ENCODE peak calls at places on chromosome 9, in nine cellular contexts. One of them, this sample, is unnamed.

GRCh38 chr9:131999692-132000551 is 79.7 kb downstream of the MED27 start:
- DNase-seq in nephron progenitor cell: no peak
- DNase-seq in activated gamma-delta T cell treated with anti-CD3 and anti-CD28 coated beads, Interleukin-2, amount 50 U/mL, for 16 hours: no peak
- DNase-seq in iris pigment epithelial cell: peak; percentile 94
- DNase-seq in stimulated activated CD4-positive, alpha-beta T cell treated with anti-CD3 and anti-CD28 coated beads, Interleukin-12 subunit alpha, Interleukin-12 subunit beta, amount 100 ng/mL, for 4 hours: no peak
- DNase-seq in GM06990: no peak
- DNase-seq in GM12865: no peak
- DNase-seq in GM20000: no peak
- DNase-seq in skeletal muscle cell: peak; percentile 50
- DNase-seq in this sample: no peak

GRCh38 chr9:71384343-71384742 is 262.9 kb upstream of the TRPM3 start:
- DNase-seq in GM12865: no peak
- DNase-seq in skeletal muscle cell: no peak
- DNase-seq in nephron progenitor cell: no peak
- DNase-seq in GM06990: no peak
- DNase-seq in GM20000: no peak
- DNase-seq in activated gamma-delta T cell treated with anti-CD3 and anti-CD28 coated beads, Interleukin-2, amount 50 U/mL, for 16 hours: no peak
- DNase-seq in stimulated activated CD4-positive, alpha-beta T cell treated with anti-CD3 and anti-CD28 coated beads, Interleukin-12 subunit alpha, Interleukin-12 subunit beta, amount 100 ng/mL, for 4 hours: no peak
- DNase-seq in iris pigment epithelial cell: no peak
- DNase-seq in this sample: no peak

GRCh38 chr9:132486706-132487350 is 76.8 kb downstream of the CFAP77 start:
- DNase-seq in activated gamma-delta T cell treated with anti-CD3 and anti-CD28 coated beads, Interleukin-2, amount 50 U/mL, for 16 hours: peak; percentile 38
- DNase-seq in GM20000: no peak
- DNase-seq in stimulated activated CD4-positive, alpha-beta T cell treated with anti-CD3 and anti-CD28 coated beads, Interleukin-12 subunit alpha, Interleukin-12 subunit beta, amount 100 ng/mL, for 4 hours: peak; percentile 13
- DNase-seq in nephron progenitor cell: peak; percentile 71
- DNase-seq in iris pigment epithelial cell: no peak
- DNase-seq in GM06990: no peak
- DNase-seq in GM12865: peak; percentile 32
- DNase-seq in skeletal muscle cell: no peak
- DNase-seq in this sample: no peak

GRCh38 chr9:94773655-94774054 is 47.2 kb downstream of the AOPEP start:
- DNase-seq in GM20000: no peak
- DNase-seq in nephron progenitor cell: no peak
- DNase-seq in iris pigment epithelial cell: no peak
- DNase-seq in GM12865: no peak
- DNase-seq in skeletal muscle cell: no peak
- DNase-seq in stimulated activated CD4-positive, alpha-beta T cell treated with anti-CD3 and anti-CD28 coated beads, Interleukin-12 subunit alpha, Interleukin-12 subunit beta, amount 100 ng/mL, for 4 hours: no peak
- DNase-seq in activated gamma-delta T cell treated with anti-CD3 and anti-CD28 coated beads, Interleukin-2, amount 50 U/mL, for 16 hours: no peak
- DNase-seq in GM06990: no peak
- DNase-seq in this sample: no peak

GRCh38 chr9:88462191-88462590 is 72.8 kb upstream of the NXNL2 start:
- DNase-seq in GM12865: no peak
- DNase-seq in nephron progenitor cell: no peak
- DNase-seq in GM20000: no peak
- DNase-seq in iris pigment epithelial cell: peak; percentile 74
- DNase-seq in activated gamma-delta T cell treated with anti-CD3 and anti-CD28 coated beads, Interleukin-2, amount 50 U/mL, for 16 hours: no peak
- DNase-seq in skeletal muscle cell: no peak
- DNase-seq in GM06990: no peak
- DNase-seq in stimulated activated CD4-positive, alpha-beta T cell treated with anti-CD3 and anti-CD28 coated beads, Interleukin-12 subunit alpha, Interleukin-12 subunit beta, amount 100 ng/mL, for 4 hours: no peak
- DNase-seq in this sample: no peak

GRCh38 chr9:132027752-132028666 is 51.7 kb downstream of the MED27 start:
- DNase-seq in activated gamma-delta T cell treated with anti-CD3 and anti-CD28 coated beads, Interleukin-2, amount 50 U/mL, for 16 hours: no peak
- DNase-seq in iris pigment epithelial cell: peak; percentile 44
- DNase-seq in nephron progenitor cell: no peak
- DNase-seq in skeletal muscle cell: no peak
- DNase-seq in GM12865: no peak
- DNase-seq in GM06990: no peak
- DNase-seq in stimulated activated CD4-positive, alpha-beta T cell treated with anti-CD3 and anti-CD28 coated beads, Interleukin-12 subunit alpha, Interleukin-12 subunit beta, amount 100 ng/mL, for 4 hours: no peak
- DNase-seq in GM20000: no peak
- DNase-seq in this sample: no peak

GRCh38 chr9:136840877-136841645 is 1.2 kb upstream of the AJM1 start:
- DNase-seq in stimulated activated CD4-positive, alpha-beta T cell treated with anti-CD3 and anti-CD28 coated beads, Interleukin-12 subunit alpha, Interleukin-12 subunit beta, amount 100 ng/mL, for 4 hours: no peak
- DNase-seq in iris pigment epithelial cell: peak; percentile 27
- DNase-seq in GM20000: no peak
- DNase-seq in GM12865: no peak
- DNase-seq in GM06990: no peak
- DNase-seq in nephron progenitor cell: peak; percentile 55
- DNase-seq in skeletal muscle cell: no peak
- DNase-seq in activated gamma-delta T cell treated with anti-CD3 and anti-CD28 coated beads, Interleukin-2, amount 50 U/mL, for 16 hours: no peak
- DNase-seq in this sample: peak; percentile 88

GRCh38 chr9:21605489-21605931 is 123.4 kb upstream of the IFNE start:
- DNase-seq in stimulated activated CD4-positive, alpha-beta T cell treated with anti-CD3 and anti-CD28 coated beads, Interleukin-12 subunit alpha, Interleukin-12 subunit beta, amount 100 ng/mL, for 4 hours: no peak
- DNase-seq in skeletal muscle cell: peak; percentile 74
- DNase-seq in nephron progenitor cell: no peak
- DNase-seq in GM06990: no peak
- DNase-seq in GM20000: no peak
- DNase-seq in iris pigment epithelial cell: peak; percentile 94
- DNase-seq in GM12865: no peak
- DNase-seq in activated gamma-delta T cell treated with anti-CD3 and anti-CD28 coated beads, Interleukin-2, amount 50 U/mL, for 16 hours: no peak
- DNase-seq in this sample: no peak

GRCh38 chr9:128203024-128203841 is at the start of gene DNM1:
- DNase-seq in nephron progenitor cell: peak; percentile 79
- DNase-seq in skeletal muscle cell: no peak
- DNase-seq in activated gamma-delta T cell treated with anti-CD3 and anti-CD28 coated beads, Interleukin-2, amount 50 U/mL, for 16 hours: peak; percentile 48
- DNase-seq in GM06990: peak; percentile 76
- DNase-seq in stimulated activated CD4-positive, alpha-beta T cell treated with anti-CD3 and anti-CD28 coated beads, Interleukin-12 subunit alpha, Interleukin-12 subunit beta, amount 100 ng/mL, for 4 hours: peak; percentile 63
- DNase-seq in iris pigment epithelial cell: peak; percentile 45
- DNase-seq in GM20000: peak; percentile 99
- DNase-seq in GM12865: peak; percentile 66
- DNase-seq in this sample: no peak

GRCh38 chr9:115651456-115651855 is 502.1 kb upstream of the PAPPA start:
- DNase-seq in GM06990: no peak
- DNase-seq in activated gamma-delta T cell treated with anti-CD3 and anti-CD28 coated beads, Interleukin-2, amount 50 U/mL, for 16 hours: no peak
- DNase-seq in stimulated activated CD4-positive, alpha-beta T cell treated with anti-CD3 and anti-CD28 coated beads, Interleukin-12 subunit alpha, Interleukin-12 subunit beta, amount 100 ng/mL, for 4 hours: no peak
- DNase-seq in GM20000: no peak
- DNase-seq in nephron progenitor cell: no peak
- DNase-seq in GM12865: no peak
- DNase-seq in skeletal muscle cell: no peak
- DNase-seq in iris pigment epithelial cell: peak; percentile 57
- DNase-seq in this sample: no peak

GRCh38 chr9:95552814-95553546 is 36.2 kb upstream of the PTCH1 start:
- DNase-seq in skeletal muscle cell: no peak
- DNase-seq in nephron progenitor cell: peak; percentile 37
- DNase-seq in stimulated activated CD4-positive, alpha-beta T cell treated with anti-CD3 and anti-CD28 coated beads, Interleukin-12 subunit alpha, Interleukin-12 subunit beta, amount 100 ng/mL, for 4 hours: no peak
- DNase-seq in GM20000: no peak
- DNase-seq in GM12865: no peak
- DNase-seq in GM06990: no peak
- DNase-seq in iris pigment epithelial cell: no peak
- DNase-seq in activated gamma-delta T cell treated with anti-CD3 and anti-CD28 coated beads, Interleukin-2, amount 50 U/mL, for 16 hours: no peak
- DNase-seq in this sample: peak; percentile 12

GRCh38 chr9:131603199-131603598 is 57.9 kb downstream of the PRRT1B start:
- DNase-seq in iris pigment epithelial cell: no peak
- DNase-seq in GM06990: no peak
- DNase-seq in GM12865: no peak
- DNase-seq in stimulated activated CD4-positive, alpha-beta T cell treated with anti-CD3 and anti-CD28 coated beads, Interleukin-12 subunit alpha, Interleukin-12 subunit beta, amount 100 ng/mL, for 4 hours: no peak
- DNase-seq in GM20000: no peak
- DNase-seq in activated gamma-delta T cell treated with anti-CD3 and anti-CD28 coated beads, Interleukin-2, amount 50 U/mL, for 16 hours: no peak
- DNase-seq in skeletal muscle cell: no peak
- DNase-seq in nephron progenitor cell: no peak
- DNase-seq in this sample: no peak

GRCh38 chr9:94018628-94019027 is 63.5 kb upstream of the BARX1 start:
- DNase-seq in iris pigment epithelial cell: peak; percentile 90
- DNase-seq in GM20000: no peak
- DNase-seq in GM06990: no peak
- DNase-seq in GM12865: no peak
- DNase-seq in activated gamma-delta T cell treated with anti-CD3 and anti-CD28 coated beads, Interleukin-2, amount 50 U/mL, for 16 hours: no peak
- DNase-seq in skeletal muscle cell: peak; percentile 85
- DNase-seq in stimulated activated CD4-positive, alpha-beta T cell treated with anti-CD3 and anti-CD28 coated beads, Interleukin-12 subunit alpha, Interleukin-12 subunit beta, amount 100 ng/mL, for 4 hours: no peak
- DNase-seq in nephron progenitor cell: no peak
- DNase-seq in this sample: no peak

GRCh38 chr9:2602704-2603116 is 18.9 kb upstream of the VLDLR start:
- DNase-seq in nephron progenitor cell: no peak
- DNase-seq in GM06990: no peak
- DNase-seq in skeletal muscle cell: no peak
- DNase-seq in GM20000: no peak
- DNase-seq in GM12865: peak; percentile 55
- DNase-seq in activated gamma-delta T cell treated with anti-CD3 and anti-CD28 coated beads, Interleukin-2, amount 50 U/mL, for 16 hours: no peak
- DNase-seq in iris pigment epithelial cell: peak; percentile 74
- DNase-seq in stimulated activated CD4-positive, alpha-beta T cell treated with anti-CD3 and anti-CD28 coated beads, Interleukin-12 subunit alpha, Interleukin-12 subunit beta, amount 100 ng/mL, for 4 hours: no peak
- DNase-seq in this sample: peak; percentile 27

GRCh38 chr9:100595391-100596199 is 17.7 kb downstream of the CAVIN4 start:
- DNase-seq in GM12865: peak; percentile 42
- DNase-seq in stimulated activated CD4-positive, alpha-beta T cell treated with anti-CD3 and anti-CD28 coated beads, Interleukin-12 subunit alpha, Interleukin-12 subunit beta, amount 100 ng/mL, for 4 hours: no peak
- DNase-seq in activated gamma-delta T cell treated with anti-CD3 and anti-CD28 coated beads, Interleukin-2, amount 50 U/mL, for 16 hours: no peak
- DNase-seq in GM06990: peak; percentile 3
- DNase-seq in skeletal muscle cell: no peak
- DNase-seq in GM20000: peak; percentile 53
- DNase-seq in iris pigment epithelial cell: peak; percentile 57
- DNase-seq in nephron progenitor cell: peak; percentile 39
- DNase-seq in this sample: no peak

GRCh38 chr9:462611-463010 is 247.9 kb downstream of the DOCK8 start:
- DNase-seq in nephron progenitor cell: no peak
- DNase-seq in GM20000: no peak
- DNase-seq in GM06990: no peak
- DNase-seq in skeletal muscle cell: no peak
- DNase-seq in iris pigment epithelial cell: no peak
- DNase-seq in stimulated activated CD4-positive, alpha-beta T cell treated with anti-CD3 and anti-CD28 coated beads, Interleukin-12 subunit alpha, Interleukin-12 subunit beta, amount 100 ng/mL, for 4 hours: no peak
- DNase-seq in GM12865: no peak
- DNase-seq in activated gamma-delta T cell treated with anti-CD3 and anti-CD28 coated beads, Interleukin-2, amount 50 U/mL, for 16 hours: no peak
- DNase-seq in this sample: no peak

GRCh38 chr9:23322392-23322791 is 503.6 kb downstream of the ELAVL2 start:
- DNase-seq in stimulated activated CD4-positive, alpha-beta T cell treated with anti-CD3 and anti-CD28 coated beads, Interleukin-12 subunit alpha, Interleukin-12 subunit beta, amount 100 ng/mL, for 4 hours: no peak
- DNase-seq in iris pigment epithelial cell: peak; percentile 10
- DNase-seq in GM20000: no peak
- DNase-seq in GM12865: no peak
- DNase-seq in GM06990: no peak
- DNase-seq in skeletal muscle cell: no peak
- DNase-seq in activated gamma-delta T cell treated with anti-CD3 and anti-CD28 coated beads, Interleukin-2, amount 50 U/mL, for 16 hours: no peak
- DNase-seq in nephron progenitor cell: no peak
- DNase-seq in this sample: no peak

GRCh38 chr9:32526042-32526706 is at the start of gene RIGI:
- DNase-seq in iris pigment epithelial cell: peak; percentile 94
- DNase-seq in nephron progenitor cell: peak; percentile 79
- DNase-seq in skeletal muscle cell: peak; percentile 69
- DNase-seq in GM06990: peak; percentile 76
- DNase-seq in GM12865: peak; percentile 79
- DNase-seq in activated gamma-delta T cell treated with anti-CD3 and anti-CD28 coated beads, Interleukin-2, amount 50 U/mL, for 16 hours: peak; percentile 65
- DNase-seq in GM20000: peak; percentile 44
- DNase-seq in stimulated activated CD4-positive, alpha-beta T cell treated with anti-CD3 and anti-CD28 coated beads, Interleukin-12 subunit alpha, Interleukin-12 subunit beta, amount 100 ng/mL, for 4 hours: peak; percentile 65
- DNase-seq in this sample: peak; percentile 83

GRCh38 chr9:99222416-99223280 is 566 bp downstream of the SEC61B start:
- DNase-seq in GM06990: no peak
- DNase-seq in skeletal muscle cell: no peak
- DNase-seq in GM20000: no peak
- DNase-seq in stimulated activated CD4-positive, alpha-beta T cell treated with anti-CD3 and anti-CD28 coated beads, Interleukin-12 subunit alpha, Interleukin-12 subunit beta, amount 100 ng/mL, for 4 hours: no peak
- DNase-seq in activated gamma-delta T cell treated with anti-CD3 and anti-CD28 coated beads, Interleukin-2, amount 50 U/mL, for 16 hours: no peak
- DNase-seq in GM12865: no peak
- DNase-seq in iris pigment epithelial cell: peak; percentile 20
- DNase-seq in nephron progenitor cell: no peak
- DNase-seq in this sample: no peak

GRCh38 chr9:129720865-129721545 is 31.8 kb downstream of the PTGES start:
- DNase-seq in iris pigment epithelial cell: no peak
- DNase-seq in activated gamma-delta T cell treated with anti-CD3 and anti-CD28 coated beads, Interleukin-2, amount 50 U/mL, for 16 hours: no peak
- DNase-seq in stimulated activated CD4-positive, alpha-beta T cell treated with anti-CD3 and anti-CD28 coated beads, Interleukin-12 subunit alpha, Interleukin-12 subunit beta, amount 100 ng/mL, for 4 hours: no peak
- DNase-seq in GM12865: no peak
- DNase-seq in GM20000: no peak
- DNase-seq in GM06990: no peak
- DNase-seq in nephron progenitor cell: no peak
- DNase-seq in skeletal muscle cell: no peak
- DNase-seq in this sample: no peak